ENCODE peak calls at places on chromosomes 1 and 21, in eight cellular contexts. V is iris pigment epithelial cell; N is stimulated activated CD4-positive, alpha-beta T cell treated with anti-CD3 and anti-CD28 coated beads, Interleukin-1b, Interleukin-23, amount 100 ng/mL, for 24 hours; W is endothelial cell; K is AG10803; Y is fibroblast of pulmonary artery; S is substantia nigra; Z is caudate nucleus. U is an unnamed sample.

GRCh38 chr21:15061747-15062146 is 3.1 kb downstream of the NRIP1 start:
- DNase-seq in V (no peak), K (no peak), N (no peak), W (no peak), S (no peak), Z (no peak), Y (no peak), U (no peak)

GRCh38 chr1:31859719-31860118 is 43.9 kb upstream of the SPOCD1 start:
- DNase-seq in Z (no peak), S (no peak), N (no peak), K (no peak), Y (no peak), W (no peak), V (no peak), U (no peak)

GRCh38 chr1:16111771-16112557 is 38.5 kb upstream of the FAM131C start:
- DNase-seq in S (no peak), Y (peak), N (no peak), K (peak), W (no peak), V (peak), Z (no peak), U (peak)

GRCh38 chr1:145961425-145962156 is 2.8 kb downstream of the ANKRD34A start:
- DNase-seq in V (no peak), S (no peak), Y (no peak), Z (peak), W (no peak), N (no peak), K (no peak), U (no peak)

GRCh38 chr1:55250399-55251075 is 35.4 kb upstream of the USP24 start:
- DNase-seq in Z (no peak), N (no peak), W (no peak), V (no peak), S (no peak), Y (no peak), K (peak), U (no peak)

GRCh38 chr1:33602271-33602670 is 129.8 kb downstream of the ZSCAN20 start:
- DNase-seq in S (no peak), K (no peak), Y (no peak), Z (no peak), W (no peak), V (no peak), N (no peak), U (no peak)

GRCh38 chr1:156319664-156320063 is 18.4 kb downstream of the CCT3 start:
- DNase-seq in Y (peak), S (no peak), Z (no peak), K (peak), N (no peak), V (peak), W (no peak), U (peak)

GRCh38 chr1:200409203-200409760 is 554 bp downstream of the ZNF281 start:
- DNase-seq in Y (peak), K (peak), N (no peak), V (peak), S (no peak), Z (peak), W (peak), U (no peak)

GRCh38 chr1:163414778-163415177 is 93.0 kb downstream of the NUF2 start:
- DNase-seq in Y (no peak), N (no peak), K (no peak), W (no peak), S (no peak), V (no peak), Z (no peak), U (no peak)

GRCh38 chr1:224644553-224645154 is 28.5 kb downstream of the CNIH3 start:
- DNase-seq in V (peak), Z (peak), K (peak), S (no peak), W (peak), Y (peak), N (peak), U (peak)

GRCh38 chr1:77639056-77639455 is 43.4 kb downstream of the ZZZ3 start:
- DNase-seq in N (no peak), V (peak), K (peak), Z (no peak), Y (peak), S (no peak), W (no peak), U (peak)

GRCh38 chr1:117605164-117605810 is 561 bp upstream of the TENT5C start:
- DNase-seq in Z (no peak), N (no peak), Y (no peak), V (peak), W (no peak), S (no peak), K (peak), U (no peak)

GRCh38 chr21:45607021-45607921 is 36.3 kb upstream of the PCBP3 start:
- DNase-seq in S (no peak), V (peak), K (peak), W (no peak), Z (no peak), N (no peak), Y (peak), U (peak)

GRCh38 chr21:25375675-25376074 is 231.6 kb downstream of the MRPL39 start:
- DNase-seq in W (no peak), Y (peak), V (peak), N (no peak), Z (no peak), K (peak), S (no peak), U (peak)

GRCh38 chr1:234683856-234684632 is 74.1 kb upstream of the IRF2BP2 start:
- DNase-seq in S (no peak), W (no peak), N (no peak), Z (no peak), V (peak), Y (peak), K (peak), U (peak)

GRCh38 chr1:89311757-89312156 is 39.1 kb upstream of the GBP5 start:
- DNase-seq in K (no peak), S (no peak), V (peak), Y (peak), Z (no peak), N (no peak), W (no peak), U (peak)

GRCh38 chr21:45468051-45468970 is 63.3 kb downstream of the COL18A1 start:
- DNase-seq in N (no peak), K (no peak), Y (no peak), Z (no peak), V (no peak), W (no peak), S (no peak), U (no peak)

GRCh38 chr1:150321826-150322166 is 463 bp downstream of the PRPF3 start:
- DNase-seq in V (no peak), S (no peak), Z (no peak), N (peak), K (no peak), Y (no peak), W (no peak), U (no peak)

GRCh38 chr1:19863804-19864203 is 18.4 kb upstream of the OTUD3 start:
- DNase-seq in W (no peak), Y (peak), V (peak), K (peak), S (no peak), N (no peak), Z (no peak), U (peak)

GRCh38 chr1:158095737-158096335 is 84.9 kb upstream of the CD1D start:
- DNase-seq in V (peak), W (peak), K (peak), Z (no peak), S (no peak), N (no peak), Y (peak), U (peak)

U was measured in fibroblast of mammary gland.